ENCODE peak calls at places on chromosome 15, in six cellular contexts. B is M059J, Z is heart left ventricle, K is NCI-H187 treated with DMSO at 0.1 percent for 48 hours, Q is fibroblast of lung, X is iris pigment epithelial cell. D is an unnamed sample.
A peak's percentile ranks its signal among the peaks of the same experiment; 100 is the strongest.

GRCh38 chr15:73996939-73997338 is 2.4 kb downstream of the PML start:
- DNase-seq in B (peak; percentile 32), Q (peak; percentile 49), Z (peak; percentile 36), X (peak; percentile 73), K (peak; percentile 4), D (no peak)

GRCh38 chr15:93235926-93236781 is 147.1 kb upstream of the RGMA start:
- DNase-seq in Q (no peak), B (no peak), X (no peak), Z (peak; percentile 48), K (no peak), D (no peak)

GRCh38 chr15:85639752-85640381 is 154.9 kb downstream of the KLHL25 start:
- DNase-seq in Z (no peak), X (peak; percentile 74), Q (peak; percentile 65), B (peak; percentile 31), K (no peak), D (no peak)

GRCh38 chr15:68434021-68434420 is 2.1 kb upstream of the ITGA11 start:
- DNase-seq in B (no peak), K (no peak), Q (no peak), Z (peak; percentile 2), X (no peak), D (no peak)

GRCh38 chr15:33008284-33009011 is 186.1 kb downstream of the FMN1 start:
- DNase-seq in X (peak; percentile 95), K (no peak), B (peak; percentile 86), Q (peak; percentile 80), Z (no peak), D (no peak)

GRCh38 chr15:40054056-40054745 is 15.2 kb upstream of the SRP14 start:
- DNase-seq in B (peak; percentile 44), K (no peak), Q (no peak), X (no peak), Z (no peak), D (no peak)

GRCh38 chr15:99174567-99174966 is 69.7 kb downstream of the SYNM start:
- DNase-seq in X (no peak), K (no peak), Z (peak; percentile 33), B (no peak), Q (no peak), D (no peak)

GRCh38 chr15:51793521-51793920 is 35.9 kb upstream of the TMOD3 start:
- DNase-seq in K (no peak), X (peak; percentile 17), B (peak; percentile 9), Z (peak; percentile 65), Q (peak; percentile 64), D (no peak)

GRCh38 chr15:78149805-78150751 is 916 bp downstream of the IDH3A start:
- DNase-seq in B (peak; percentile 54), X (no peak), K (no peak), Q (peak; percentile 11), Z (no peak), D (no peak)

GRCh38 chr15:60523056-60523455 is 44.1 kb upstream of the ICE2 start:
- DNase-seq in B (peak; percentile 46), Q (peak; percentile 44), Z (no peak), K (no peak), X (peak; percentile 70), D (no peak)

GRCh38 chr15:83698294-83698693 is 44.4 kb downstream of the ADAMTSL3 start:
- DNase-seq in B (peak; percentile 0), X (peak; percentile 67), K (no peak), Q (peak; percentile 23), Z (peak; percentile 78), D (no peak)

GRCh38 chr15:96732704-96733103 is 402.2 kb downstream of the NR2F2 start:
- DNase-seq in Z (no peak), Q (no peak), X (no peak), K (no peak), B (no peak), D (no peak)

GRCh38 chr15:28125673-28126651 is 26.8 kb upstream of the OCA2 start:
- DNase-seq in K (no peak), X (peak; percentile 63), Q (peak; percentile 73), B (peak; percentile 51), Z (no peak), D (no peak)

GRCh38 chr15:71484080-71484479 is 326.3 kb upstream of the NR2E3 start:
- DNase-seq in K (no peak), Z (no peak), B (no peak), X (no peak), Q (no peak), D (no peak)

GRCh38 chr15:25233766-25234350 is 205.0 kb downstream of the UBE3A start:
- DNase-seq in X (no peak), K (no peak), Q (no peak), B (no peak), Z (no peak), D (no peak)

GRCh38 chr15:31740203-31740602 is 290.1 kb upstream of the CHRNA7 start:
- DNase-seq in Z (no peak), K (no peak), X (no peak), Q (no peak), B (no peak), D (no peak)